ENCODE peak calls at places on chromosomes 5 and 9, in eight cellular contexts. C is fibroblast of lung, S is SJSA1, P is body of pancreas, L is prostate gland, X is RWPE2, W is heart right ventricle, J is IMR-90. B is an unnamed sample.

GRCh38 chr5:113615708-113616107 is 102.2 kb downstream of the YTHDC2 start:
- DNase-seq in C (no peak), S (no peak), P (no peak), L (no peak), X (no peak), W (no peak), J (peak; percentile 60), B (no peak)

GRCh38 chr9:37486256-37486615 is 488 bp downstream of the POLR1E start:
- DNase-seq in C (no peak), S (no peak), P (no peak), L (no peak), X (no peak), W (no peak), J (no peak), B (no peak)

GRCh38 chr9:99823392-99824377 is 2.0 kb downstream of the NR4A3 start:
- DNase-seq in C (peak; percentile 53), S (peak; percentile 47), P (peak; percentile 54), L (peak; percentile 27), X (peak; percentile 64), W (peak; percentile 50), J (peak; percentile 47), B (peak; percentile 30)

GRCh38 chr9:87497604-87498045 is at the start of gene DAPK1:
- DNase-seq in C (peak; percentile 34), S (peak; percentile 77), P (peak; percentile 85), L (peak; percentile 31), X (no peak), W (peak; percentile 21), J (no peak), B (peak; percentile 68)

GRCh38 chr9:8857330-8858249 is 1058.0 kb upstream of the DMAC1 start:
- DNase-seq in C (peak; percentile 60), S (no peak), P (peak; percentile 37), L (peak; percentile 36), X (no peak), W (peak; percentile 55), J (no peak), B (peak; percentile 86)

GRCh38 chr5:154712518-154713437 is 42.4 kb upstream of the LARP1 start:
- DNase-seq in C (no peak), S (no peak), P (peak; percentile 95), L (peak; percentile 84), X (no peak), W (no peak), J (no peak), B (peak; percentile 89)

GRCh38 chr5:150860422-150860821 is 14.1 kb downstream of the IRGM start:
- DNase-seq in C (no peak), S (no peak), P (no peak), L (no peak), X (no peak), W (no peak), J (no peak), B (no peak)

GRCh38 chr5:62346727-62347126 is 40.7 kb downstream of the KIF2A start:
- DNase-seq in C (no peak), S (no peak), P (no peak), L (no peak), X (no peak), W (no peak), J (no peak), B (no peak)

DNA sequence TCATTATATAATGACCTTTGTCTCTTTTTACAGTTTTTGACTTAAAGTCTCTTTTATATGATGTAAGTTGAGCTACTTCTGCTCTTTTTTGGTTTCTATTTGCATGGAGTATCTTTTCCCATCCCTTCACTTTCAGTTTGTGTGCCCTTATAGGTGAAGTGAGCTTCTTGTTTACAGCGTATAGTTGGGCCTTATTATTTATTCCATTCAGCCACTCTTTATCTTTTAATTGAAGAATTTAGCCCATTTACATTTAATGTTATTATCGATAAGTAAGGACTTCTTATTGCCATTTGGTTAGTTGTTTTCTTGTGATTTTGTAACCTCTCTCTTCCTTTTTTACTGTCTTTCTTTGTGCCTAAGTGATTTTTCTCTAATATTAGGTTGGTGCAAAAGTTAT is 117.3 kb downstream of the ADAMTSL1 start:
- DNase-seq in C (no peak), S (no peak), P (no peak), L (no peak), X (no peak), W (no peak), J (no peak), B (no peak)
- H3K9me3 ChIP-seq in C (no peaks in the 10 kb centered on the region), S (no peaks in the 10 kb centered on the region), P (no peaks in the 10 kb centered on the region), L (no peaks in the 10 kb centered on the region), X (peaks cover 13% of the 10 kb centered on the region), W (peaks cover 16% of the 10 kb centered on the region), J (peaks cover 4% of the 10 kb centered on the region), B (no peaks in the 10 kb centered on the region)

GRCh38 chr5:52705720-52706119 is 82.0 kb upstream of the ITGA1 start:
- DNase-seq in C (no peak), S (no peak), P (no peak), L (no peak), X (no peak), W (no peak), J (no peak), B (no peak)

GRCh38 chr5:52708463-52708862 is 79.3 kb upstream of the ITGA1 start:
- DNase-seq in C (no peak), S (no peak), P (no peak), L (no peak), X (no peak), W (no peak), J (no peak), B (no peak)

GRCh38 chr5:52709171-52709925 is 78.4 kb upstream of the ITGA1 start:
- DNase-seq in C (no peak), S (no peak), P (no peak), L (no peak), X (no peak), W (peak; percentile 33), J (peak; percentile 42), B (no peak)

GRCh38 chr5:52707626-52708025 is 80.1 kb upstream of the ITGA1 start:
- DNase-seq in C (no peak), S (no peak), P (no peak), L (no peak), X (no peak), W (no peak), J (no peak), B (no peak)

DNA sequence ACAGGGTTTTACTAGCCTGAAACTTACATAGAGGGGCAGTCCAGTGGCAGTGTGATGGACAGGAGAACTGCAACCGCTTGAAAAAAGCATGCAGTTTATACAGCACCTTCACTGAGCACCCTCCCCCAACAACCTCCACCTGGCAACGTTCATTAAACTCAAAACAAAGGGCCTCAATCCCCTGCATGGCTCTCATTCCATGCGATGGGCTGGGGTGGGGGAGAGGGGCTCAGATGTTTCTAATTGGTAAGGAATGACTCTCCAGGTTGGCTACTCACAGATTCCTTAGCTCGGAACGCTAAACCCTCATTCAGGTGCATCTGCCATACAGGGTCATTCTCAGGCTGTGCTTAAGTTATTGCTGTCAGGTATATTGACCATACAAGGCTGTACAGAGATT is 80.9 kb upstream of the ITGA1 start:
- DNase-seq in C (no peak), S (no peak), P (no peak), L (no peak), X (no peak), W (no peak), J (no peak), B (no peak)
- H3K4me1 ChIP-seq in C (peaks cover 8% of the 10 kb centered on the region), S (peaks cover 18% of the 10 kb centered on the region), P (peaks cover 10% of the 10 kb centered on the region), L (no peaks in the 10 kb centered on the region), X (peaks cover 9% of the 10 kb centered on the region), W (peaks cover 72% of the 10 kb centered on the region), J (peaks cover 2% of the 10 kb centered on the region), B (no peaks in the 10 kb centered on the region)

DNA sequence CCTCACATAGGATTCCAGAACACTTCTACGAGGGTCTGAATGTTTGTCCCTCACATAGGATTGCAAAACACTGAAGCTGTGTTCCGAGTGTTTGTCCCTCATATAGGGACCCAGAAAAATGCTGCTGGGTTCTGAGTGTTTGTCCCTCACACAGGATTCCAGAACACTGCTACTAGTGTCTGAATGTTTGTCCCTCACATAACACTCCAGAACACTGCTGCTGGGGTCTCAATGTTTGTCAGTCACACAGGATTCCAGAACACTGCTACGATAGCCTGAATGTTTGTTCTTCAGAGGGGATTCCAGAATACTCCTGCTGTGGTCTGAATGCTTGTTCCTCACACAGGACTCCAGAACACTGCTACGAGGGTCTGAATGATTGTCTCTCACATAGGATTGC is 218.7 kb downstream of the FOXD4L6 start:
- DNase-seq in C (no peak), S (no peak), P (no peak), L (no peak), X (no peak), W (no peak), J (no peak), B (no peak)
- H3K9me3 ChIP-seq in C (no peaks in the 10 kb centered on the region), S (peaks cover 14% of the 10 kb centered on the region), P (no peaks in the 10 kb centered on the region), L (no peaks in the 10 kb centered on the region), X (peaks cover under 1% of the 10 kb centered on the region), W (peaks cover 78% of the 10 kb centered on the region), J (peaks cover 69% of the 10 kb centered on the region), B (peaks cover 11% of the 10 kb centered on the region)

DNA sequence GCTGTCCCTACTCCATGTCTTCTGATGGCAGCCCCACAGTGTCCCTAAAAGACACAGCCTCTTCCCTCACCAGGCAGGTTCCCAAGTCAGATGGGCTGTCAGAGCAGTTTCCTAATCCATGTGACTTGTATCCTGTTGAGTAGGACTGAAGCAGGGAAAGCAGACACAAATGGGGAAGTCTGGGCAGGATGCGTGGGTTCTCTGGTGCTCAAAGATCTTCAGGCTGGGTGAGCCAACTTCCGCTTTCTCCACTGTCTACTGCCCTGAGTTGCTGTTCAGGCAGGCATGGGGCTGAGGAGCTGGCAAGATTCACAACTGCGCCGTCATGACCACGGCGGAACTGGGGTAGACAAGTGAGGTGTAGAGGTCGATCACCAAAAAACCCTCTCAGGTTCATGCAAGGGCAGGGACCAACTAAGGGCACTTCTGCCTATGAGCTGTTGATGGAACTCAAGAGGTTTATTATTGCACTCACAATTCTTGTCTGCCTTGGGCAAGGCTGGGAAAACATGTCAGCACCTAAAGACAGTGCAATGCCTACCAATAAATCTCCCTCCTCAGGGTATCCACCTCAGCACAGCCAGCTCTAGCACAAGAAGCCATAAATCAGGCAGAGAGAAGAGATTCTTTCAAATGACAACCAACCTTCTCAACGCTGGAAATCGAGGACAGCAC is 83.4 kb downstream of the RAPGEF1 start:
- DNase-seq in C (no peak), S (no peak), P (peak; percentile 44), L (peak; percentile 36), X (no peak), W (peak; percentile 66), J (no peak), B (peak; percentile 50)
- H3K4me1 ChIP-seq in C (peaks cover 11% of the 10 kb centered on the region), S (peaks cover 55% of the 10 kb centered on the region), P (peaks cover 70% of the 10 kb centered on the region), L (no peaks in the 10 kb centered on the region), X (peaks cover 28% of the 10 kb centered on the region), W (peaks cover 96% of the 10 kb centered on the region), J (peaks cover 32% of the 10 kb centered on the region), B (peaks cover 9% of the 10 kb centered on the region)

GRCh38 chr5:170333161-170333909 is 35.8 kb upstream of the LCP2 start:
- DNase-seq in C (no peak), S (no peak), P (peak; percentile 20), L (no peak), X (no peak), W (no peak), J (no peak), B (peak; percentile 31)
- H3K9me3 ChIP-seq in C (no peaks in the 10 kb centered on the region), S (no peaks in the 10 kb centered on the region), P (no peaks in the 10 kb centered on the region), L (no peaks in the 10 kb centered on the region), X (no peaks in the 10 kb centered on the region), W (no peaks in the 10 kb centered on the region), J (no peaks in the 10 kb centered on the region), B (no peaks in the 10 kb centered on the region)